ENCODE peak calls at places on chromosomes 12 and 14, in six cellular contexts. U is HepG2, L is GM12891, F is K562, X is H1, P is GM12878. Y is an unnamed sample.

GRCh38 chr14:23005861-23006534 is 3.9 kb downstream of the C14orf93 start:
- DNase-seq in F (peak; percentile 55), P (no peak), U (no peak), X (no peak), L (no peak), Y (no peak)

GRCh38 chr12:65449400-65449799 is 170.9 kb downstream of the MSRB3 start:
- DNase-seq in U (no peak), F (no peak), P (no peak), L (no peak), X (no peak), Y (no peak)

GRCh38 chr14:22589096-22589839 is at the start of gene DAD1:
- DNase-seq in F (peak; percentile 97), U (peak; percentile 100), X (peak; percentile 99), L (peak; percentile 86), P (peak; percentile 100), Y (peak; percentile 86)

GRCh38 chr12:50952510-50952909 is at the start of gene HIGD1C:
- DNase-seq in X (no peak), L (no peak), F (no peak), P (no peak), U (no peak), Y (no peak)

GRCh38 chr12:70920891-70921290 is 353 bp upstream of the PTPRR start:
- DNase-seq in X (peak; percentile 52), U (no peak), F (no peak), L (no peak), P (no peak), Y (no peak)

GRCh38 chr12:109053382-109054123 is 1.2 kb downstream of the USP30 start:
- DNase-seq in U (peak; percentile 49), P (peak; percentile 28), L (peak; percentile 25), X (no peak), F (peak; percentile 34), Y (no peak)

GRCh38 chr12:83817730-83818129 is 1094.9 kb downstream of the SLC6A15 start:
- DNase-seq in F (no peak), P (no peak), L (no peak), X (no peak), U (no peak), Y (no peak)

GRCh38 chr14:36214476-36215216 is 38.1 kb upstream of the PTCSC3 start:
- DNase-seq in F (no peak), U (no peak), L (no peak), P (no peak), X (no peak), Y (no peak)

GRCh38 chr14:104925941-104926609 is 1.4 kb downstream of the PLD4 start:
- DNase-seq in X (no peak), U (no peak), L (no peak), F (no peak), P (no peak), Y (no peak)

GRCh38 chr14:34754687-34755086 is 40.3 kb upstream of the CFL2 start:
- DNase-seq in U (no peak), F (no peak), X (no peak), L (no peak), P (no peak), Y (no peak)

GRCh38 chr12:79451988-79452387 is 238.8 kb downstream of the PAWR start:
- DNase-seq in X (no peak), L (no peak), F (no peak), U (peak; percentile 31), P (no peak), Y (no peak)

GRCh38 chr12:25001311-25001710 is 52.4 kb upstream of the BCAT1 start:
- DNase-seq in U (no peak), F (no peak), P (no peak), L (no peak), X (no peak), Y (no peak)

GRCh38 chr12:52148541-52149181 is 43.2 kb downstream of the KRT80 start:
- DNase-seq in P (no peak), X (no peak), F (no peak), L (no peak), U (no peak), Y (no peak)

GRCh38 chr14:36339817-36340216 is 19.4 kb upstream of the MBIP start:
- DNase-seq in F (no peak), X (no peak), L (no peak), U (no peak), P (no peak), Y (no peak)

GRCh38 chr12:132761032-132761910 is at the start of gene ANKLE2:
- DNase-seq in L (peak; percentile 64), X (no peak), F (peak; percentile 58), U (peak; percentile 23), P (no peak), Y (peak; percentile 50)

GRCh38 chr12:38508246-38508645 is 191.7 kb downstream of the ALG10B start:
- DNase-seq in P (no peak), U (no peak), F (no peak), L (no peak), X (no peak), Y (no peak)

GRCh38 chr14:91387996-91388395 is 29.6 kb downstream of the CCDC88C start:
- DNase-seq in U (no peak), X (peak; percentile 46), L (no peak), F (no peak), P (no peak), Y (no peak)

GRCh38 chr14:89302396-89302950 is 114.6 kb downstream of the FOXN3 start:
- DNase-seq in P (no peak), F (no peak), L (no peak), U (no peak), X (no peak), Y (no peak)

GRCh38 chr12:71315328-71315960 is 124.2 kb upstream of the LGR5 start:
- DNase-seq in F (no peak), P (no peak), X (no peak), U (no peak), L (no peak), Y (no peak)

GRCh38 chr12:52233462-52234141 is 559 bp downstream of the KRT7 start:
- DNase-seq in U (no peak), F (no peak), P (no peak), L (no peak), X (peak; percentile 70), Y (no peak)

GRCh38 chr14:101495827-101496778 is 65.2 kb upstream of the DIO3 start:
- DNase-seq in F (no peak), P (no peak), X (peak; percentile 62), L (no peak), U (peak; percentile 9), Y (no peak)

GRCh38 chr14:104341532-104342434 is 203.4 kb downstream of the KIF26A start:
- DNase-seq in F (peak; percentile 57), U (peak; percentile 64), P (no peak), L (no peak), X (peak; percentile 85), Y (no peak)

GRCh38 chr12:19437996-19438395 is 1.3 kb upstream of the AEBP2 start:
- DNase-seq in P (no peak), L (no peak), U (no peak), F (no peak), X (peak; percentile 42), Y (no peak)

GRCh38 chr12:3203713-3204112 is 126.5 kb downstream of the TSPAN9 start:
- DNase-seq in P (no peak), X (no peak), F (no peak), U (no peak), L (no peak), Y (no peak)

GRCh38 chr12:128783129-128783574 is 40.6 kb downstream of the SLC15A4 start:
- DNase-seq in P (no peak), F (no peak), L (no peak), X (no peak), U (no peak), Y (no peak)

GRCh38 chr14:67944605-67945004 is 125.0 kb downstream of the RAD51B start:
- DNase-seq in P (no peak), F (no peak), U (no peak), L (no peak), X (no peak), Y (no peak)

GRCh38 chr12:15996254-15996653 is 85.1 kb downstream of the DERA start:
- DNase-seq in U (no peak), X (no peak), P (no peak), L (no peak), F (peak; percentile 38), Y (no peak)

GRCh38 chr14:36847366-36847765 is 185.7 kb downstream of the PAX9 start:
- DNase-seq in U (no peak), X (no peak), P (no peak), L (no peak), F (peak; percentile 15), Y (no peak)

GRCh38 chr14:43706901-43707300 is 800.2 kb downstream of the FSCB start:
- DNase-seq in U (no peak), X (no peak), L (no peak), P (no peak), F (no peak), Y (no peak)

GRCh38 chr12:14955876-14956811 is 5.3 kb downstream of the ARHGDIB start:
- DNase-seq in F (no peak), U (no peak), L (no peak), P (peak; percentile 76), X (no peak), Y (no peak)

GRCh38 chr14:93084866-93085857 is 30.6 kb downstream of the ITPK1 start:
- DNase-seq in U (no peak), L (no peak), F (no peak), X (no peak), P (no peak), Y (no peak)

GRCh38 chr12:130878193-130879185 is 6.6 kb downstream of the RAN start:
- DNase-seq in L (no peak), X (peak; percentile 55), U (no peak), P (no peak), F (peak; percentile 65), Y (no peak)

GRCh38 chr12:93403988-93404803 is 26.5 kb downstream of the NUDT4 start:
- DNase-seq in F (no peak), X (no peak), U (no peak), P (no peak), L (no peak), Y (no peak)

GRCh38 chr14:69708586-69709169 is 58.3 kb upstream of the SRSF5 start:
- DNase-seq in U (peak; percentile 41), L (no peak), P (no peak), X (no peak), F (no peak), Y (no peak)

GRCh38 chr14:71130491-71131179 is 223.4 kb downstream of the PCNX1 start:
- DNase-seq in U (no peak), L (no peak), F (peak; percentile 76), P (peak; percentile 20), X (peak; percentile 29), Y (no peak)
- TF ChIP-seq POLR2AphosphoS5 in U (no peak), L (no peak), F (no peak), P (no peak), X (no peak), Y (no peak)

GRCh38 chr14:75147423-75148071 is 20.7 kb upstream of the NEK9 start:
- DNase-seq in U (peak; percentile 97), P (no peak), X (peak; percentile 57), L (no peak), F (no peak), Y (no peak)
- TF ChIP-seq POLR2A in U (peak; percentile 42), P (no peak), X (no peak), L (no peak), F (no peak), Y (no peak)

GRCh38 chr14:29857545-29857944 is 70.1 kb downstream of the PRKD1 start:
- DNase-seq in F (no peak), U (no peak), X (no peak), L (no peak), P (peak; percentile 55), Y (no peak)
- TF ChIP-seq TAF1 in F (no peak), U (no peak), X (no peak), L (no peak), P (no peak), Y (no peak)

GRCh38 chr12:120231316-120232011 is 30.6 kb upstream of the RPLP0 start:
- DNase-seq in L (no peak), U (peak; percentile 53), F (peak; percentile 91), X (no peak), P (no peak), Y (no peak)
- TF ChIP-seq POLR2AphosphoS5 in L (no peak), U (no peak), F (no peak), X (peak; percentile 58), P (no peak), Y (no peak)

GRCh38 chr12:27723212-27723611 is 12.6 kb downstream of the MRPS35 start:
- DNase-seq in F (no peak), L (no peak), X (no peak), P (no peak), U (no peak), Y (no peak)
- TF ChIP-seq POLR2A in F (no peak), L (no peak), X (no peak), P (no peak), U (no peak), Y (no peak)